ENCODE peak calls at places on chromosome 15, in six cellular contexts. B is fibroblast of the conjunctiva; P is Peyer's patch; D is GM13976; G is stimulated activated CD4-positive, alpha-beta T cell treated with anti-CD3 and anti-CD28 coated beads, Interleukin-2, amount 100 ng/mL, for 48 hours; Q is stromal cell of bone marrow. E is an unnamed sample.

GRCh38 chr15:99441871-99442267 is 123.9 kb upstream of the MEF2A start:
- DNase-seq in B (no peak), P (no peak), D (peak; percentile 9), G (no peak), Q (no peak), E (no peak)

GRCh38 chr15:72196409-72197044 is 1.1 kb downstream of the GRAMD2A start:
- DNase-seq in B (no peak), P (no peak), D (no peak), G (no peak), Q (no peak), E (no peak)

GRCh38 chr15:73052679-73053397 is 575 bp downstream of the NEO1 start:
- DNase-seq in B (no peak), P (peak; percentile 72), D (peak; percentile 46), G (peak; percentile 7), Q (peak; percentile 5), E (no peak)

GRCh38 chr15:98785796-98786581 is 137.7 kb downstream of the IGF1R start:
- DNase-seq in B (no peak), P (no peak), D (no peak), G (no peak), Q (no peak), E (no peak)

GRCh38 chr15:36779744-36780408 is 200.4 kb downstream of the CDIN1 start:
- DNase-seq in B (no peak), P (no peak), D (no peak), G (no peak), Q (no peak), E (no peak)

GRCh38 chr15:40087095-40087805 is 21.4 kb downstream of the BMF start:
- DNase-seq in B (no peak), P (no peak), D (no peak), G (no peak), Q (no peak), E (no peak)

GRCh38 chr15:97479957-97480356 is 480.5 kb upstream of the ARRDC4 start:
- DNase-seq in B (no peak), P (no peak), D (no peak), G (no peak), Q (no peak), E (no peak)

GRCh38 chr15:44719293-44719999 is 8.1 kb downstream of the B2M start:
- DNase-seq in B (no peak), P (peak; percentile 68), D (peak; percentile 35), G (peak; percentile 60), Q (no peak), E (no peak)

GRCh38 chr15:84992157-84992940 is 10.7 kb downstream of the PDE8A start:
- DNase-seq in B (peak; percentile 49), P (peak; percentile 73), D (no peak), G (peak; percentile 15), Q (peak; percentile 86), E (no peak)

GRCh38 chr15:78399081-78399480 is 38.9 kb upstream of the IREB2 start:
- DNase-seq in B (no peak), P (peak; percentile 19), D (no peak), G (no peak), Q (no peak), E (peak; percentile 22)

GRCh38 chr15:99343836-99344551 is 92.7 kb downstream of the LRRC28 start:
- DNase-seq in B (no peak), P (peak; percentile 56), D (peak; percentile 23), G (peak; percentile 21), Q (no peak), E (no peak)

GRCh38 chr15:39756806-39757522 is 25.7 kb downstream of the FSIP1 start:
- DNase-seq in B (peak; percentile 79), P (no peak), D (no peak), G (no peak), Q (peak; percentile 49), E (no peak)

GRCh38 chr15:39692464-39693327 is 89.9 kb downstream of the FSIP1 start:
- DNase-seq in B (no peak), P (no peak), D (no peak), G (no peak), Q (no peak), E (no peak)

GRCh38 chr15:63764912-63765311 is 68.8 kb downstream of the HERC1 start:
- DNase-seq in B (no peak), P (no peak), D (no peak), G (no peak), Q (no peak), E (no peak)

GRCh38 chr15:43325039-43325438 is 5.3 kb downstream of the LCMT2 start:
- DNase-seq in B (no peak), P (no peak), D (no peak), G (no peak), Q (no peak), E (no peak)

GRCh38 chr15:74038707-74039655 is 43.4 kb downstream of the GOLGA6A start:
- DNase-seq in B (no peak), P (no peak), D (no peak), G (no peak), Q (no peak), E (no peak)

GRCh38 chr15:80286055-80286454 is 34.0 kb upstream of the CTXND1 start:
- DNase-seq in B (no peak), P (no peak), D (no peak), G (no peak), Q (no peak), E (no peak)

GRCh38 chr15:90870354-90871096 is 2.1 kb downstream of the FURIN start:
- DNase-seq in B (no peak), P (no peak), D (no peak), G (no peak), Q (no peak), E (no peak)

GRCh38 chr15:100220058-100220728 is 121.6 kb downstream of the ADAMTS17 start:
- DNase-seq in B (no peak), P (no peak), D (no peak), G (no peak), Q (no peak), E (no peak)

GRCh38 chr15:84953136-84953535 is 28.5 kb upstream of the PDE8A start:
- DNase-seq in B (no peak), P (no peak), D (no peak), G (no peak), Q (no peak), E (no peak)

GRCh38 chr15:78685157-78685830 is 44.3 kb upstream of the CHRNB4 start:
- DNase-seq in B (no peak), P (peak; percentile 13), D (no peak), G (no peak), Q (no peak), E (no peak)

GRCh38 chr15:39704684-39705083 is 78.0 kb downstream of the FSIP1 start:
- DNase-seq in B (peak; percentile 57), P (no peak), D (no peak), G (no peak), Q (peak; percentile 59), E (no peak)

GRCh38 chr15:78440375-78441373 is 2.7 kb downstream of the IREB2 start:
- DNase-seq in B (no peak), P (no peak), D (no peak), G (no peak), Q (no peak), E (no peak)

GRCh38 chr15:44194397-44195150 is 497 bp downstream of the FRMD5 start:
- DNase-seq in B (no peak), P (peak; percentile 58), D (no peak), G (peak; percentile 18), Q (no peak), E (peak; percentile 86)